ENCODE peak calls at places on chromosomes 5 and 9, in nine cellular contexts. E is stomach, C is ovary, P is sigmoid colon, R is transverse colon, W is tibial nerve, S is HepG2, Z is H1, D is A549. F is an unnamed sample.

GRCh38 chr9:6552033-6552737 is 93.3 kb downstream of the GLDC start:
- DNase-seq in P (no peak), Z (no peak), R (no peak), E (no peak), D (no peak), S (peak; percentile 29), C (no peak), W (no peak), F (no peak)

GRCh38 chr5:149210968-149211495 is 60.6 kb upstream of the AFAP1L1 start:
- DNase-seq in R (no peak), S (no peak), W (no peak), P (no peak), D (no peak), C (no peak), Z (no peak), E (no peak), F (no peak)

GRCh38 chr5:41835625-41836024 is 34.6 kb downstream of the OXCT1 start:
- DNase-seq in Z (no peak), C (peak; percentile 57), R (no peak), P (peak; percentile 70), S (no peak), W (peak; percentile 40), D (peak; percentile 29), E (no peak), F (no peak)

GRCh38 chr5:132460835-132461230 is 29.7 kb downstream of the IRF1 start:
- DNase-seq in S (no peak), R (peak; percentile 7), P (peak; percentile 64), C (no peak), E (no peak), D (no peak), W (no peak), Z (no peak), F (no peak)

GRCh38 chr9:7226007-7226670 is 468.4 kb downstream of the KDM4C start:
- DNase-seq in P (no peak), Z (no peak), W (no peak), C (no peak), R (no peak), D (no peak), S (no peak), E (no peak), F (peak; percentile 60)

GRCh38 chr5:88868453-88869068 is 14.4 kb downstream of the MEF2C start:
- DNase-seq in C (no peak), E (no peak), R (no peak), W (no peak), D (no peak), Z (no peak), P (no peak), S (no peak), F (no peak)

GRCh38 chr9:32866292-32866691 is 83.0 kb downstream of the TMEM215 start:
- DNase-seq in P (no peak), Z (no peak), C (no peak), R (no peak), S (no peak), D (no peak), E (no peak), W (no peak), F (no peak)

GRCh38 chr5:14174235-14174636 is 31.1 kb downstream of the TRIO start:
- DNase-seq in R (no peak), W (no peak), D (no peak), C (no peak), S (no peak), P (no peak), E (no peak), Z (no peak), F (no peak)

GRCh38 chr5:150513375-150514309 is 5.7 kb downstream of the NDST1 start:
- DNase-seq in Z (no peak), W (no peak), D (peak; percentile 62), C (no peak), E (no peak), S (no peak), R (no peak), P (no peak), F (no peak)
- TF ChIP-seq EP300 in Z (no peak), W (no peak), D (no peak), C (no peak), E (no peak), S (no peak), R (no peak), P (no peak), F (no peak)

GRCh38 chr9:129334744-129335080 is 156.7 kb upstream of the IER5L start:
- DNase-seq in R (no peak), C (no peak), Z (no peak), W (no peak), P (no peak), D (no peak), S (no peak), E (no peak), F (no peak)
- TF ChIP-seq POLR2A in R (no peak), C (no peak), Z (no peak), W (no peak), P (no peak), D (no peak), S (no peak), E (no peak), F (no peak)

GRCh38 chr5:123705741-123706140 is 193.8 kb downstream of the CSNK1G3 start:
- DNase-seq in P (no peak), D (no peak), E (no peak), W (no peak), C (no peak), R (no peak), Z (no peak), S (no peak), F (no peak)

GRCh38 chr5:123699571-123699970 is 187.6 kb downstream of the CSNK1G3 start:
- DNase-seq in D (no peak), S (no peak), C (no peak), W (no peak), P (no peak), E (no peak), R (no peak), Z (no peak), F (no peak)

GRCh38 chr5:123696948-123697347 is 185.0 kb downstream of the CSNK1G3 start:
- DNase-seq in D (peak; percentile 20), E (no peak), R (peak; percentile 22), C (no peak), W (no peak), Z (no peak), P (peak; percentile 85), S (no peak), F (peak; percentile 92)

GRCh38 chr5:123700624-123701023 is 188.6 kb downstream of the CSNK1G3 start:
- DNase-seq in E (no peak), S (no peak), P (no peak), D (peak; percentile 80), W (no peak), R (no peak), Z (no peak), C (no peak), F (no peak)

DNA sequence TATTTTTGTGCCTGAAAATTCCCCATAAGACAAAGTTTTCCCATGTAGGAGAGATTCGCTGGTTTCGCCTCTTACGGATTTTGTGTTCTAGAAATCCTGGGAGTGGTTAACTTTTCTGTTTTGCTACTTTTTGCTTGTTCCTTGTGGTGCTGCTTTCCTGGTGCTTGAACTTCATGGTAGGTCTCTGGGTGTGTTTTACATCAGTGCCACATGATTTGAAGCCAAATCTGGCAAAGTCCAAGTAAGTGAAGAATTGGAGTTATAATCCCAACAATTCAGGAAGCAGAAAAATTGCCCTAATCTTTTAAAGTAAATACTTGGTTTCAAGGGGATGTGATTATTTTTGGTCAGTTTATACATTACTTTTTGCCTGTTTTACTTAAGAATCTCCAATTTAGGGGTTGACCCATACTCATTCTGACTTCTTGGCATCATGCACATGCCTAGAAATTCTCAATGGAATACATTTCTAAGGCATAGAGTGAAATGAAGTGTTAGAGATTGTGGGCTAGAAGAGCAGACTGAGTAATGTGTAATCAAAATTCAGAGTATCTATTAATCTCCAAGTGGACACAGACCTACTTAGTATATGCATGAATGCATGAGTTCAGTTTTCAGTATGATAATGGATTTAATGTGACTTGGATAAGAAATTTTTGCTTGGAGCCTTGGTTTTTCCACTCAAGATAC is 189.7 kb downstream of the CSNK1G3 start:
- DNase-seq in Z (no peak), R (no peak), D (no peak), E (no peak), C (no peak), W (no peak), S (no peak), P (no peak), F (no peak)
- TF ChIP-seq EP300 in Z (no peak), R (no peak), D (no peak), E (no peak), C (no peak), W (no peak), S (no peak), P (no peak), F (no peak)

DNA sequence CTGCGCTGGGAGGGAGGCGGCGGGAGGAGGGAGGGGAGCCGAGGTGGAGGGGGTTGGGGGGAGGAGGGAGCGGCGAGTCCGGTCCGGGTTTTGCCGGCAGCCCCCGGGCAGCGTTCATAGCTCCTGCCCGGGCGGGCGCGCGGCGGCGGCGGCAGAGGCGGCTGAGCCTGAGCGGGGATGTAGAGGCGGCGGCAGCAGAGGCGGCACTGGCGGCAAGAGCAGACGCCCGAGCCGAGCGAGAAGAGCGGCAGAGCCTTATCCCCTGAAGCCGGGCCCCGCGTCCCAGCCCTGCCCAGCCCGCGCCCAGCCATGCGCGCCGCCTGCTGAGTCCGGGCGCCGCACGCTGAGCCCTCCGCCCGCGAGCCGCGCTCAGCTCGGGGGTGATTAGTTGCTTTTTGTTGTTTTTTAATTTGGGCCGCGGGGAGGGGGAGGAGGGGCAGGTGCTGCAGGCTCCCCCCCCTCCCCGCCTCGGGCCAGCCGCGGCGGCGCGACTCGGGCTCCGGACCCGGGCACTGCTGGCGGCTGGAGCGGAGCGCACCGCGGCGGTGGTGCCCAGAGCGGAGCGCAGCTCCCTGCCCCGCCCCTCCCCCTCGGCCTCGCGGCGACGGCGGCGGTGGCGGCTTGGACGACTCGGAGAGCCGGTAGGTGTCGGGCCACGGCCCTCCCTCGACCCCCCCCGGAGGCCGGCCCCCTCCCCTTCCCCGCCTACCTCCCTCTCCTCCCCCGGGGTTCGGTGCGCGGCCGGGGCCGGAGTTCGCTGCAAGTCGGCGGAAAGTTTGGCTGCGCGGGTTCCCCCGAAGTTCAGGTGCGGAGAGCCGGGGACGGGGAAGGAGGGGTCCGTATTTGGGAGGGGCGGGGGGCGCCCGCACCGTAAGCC is at the start of gene CXXC5:
- DNase-seq in P (peak; percentile 92), D (peak; percentile 81), S (no peak), E (peak; percentile 87), W (peak; percentile 64), Z (no peak), R (peak; percentile 90), C (peak; percentile 75), F (no peak)
- TF ChIP-seq POLR2A in P (no peak), D (peak; percentile 23), S (no peak), E (no peak), W (peak; percentile 61), Z (peak; percentile 19), R (peak; percentile 70), C (peak; percentile 12), F (peak; percentile 72)